ENCODE peak calls at places on chromosomes 4 and X, in ten cellular contexts. N, J, R, P, Z, Q, E, T, S and X are unnamed samples.

GRCh38 chrX:103904301-103904700 is 58.1 kb upstream of the TMSB15B start:
- DNase-seq in P (no peak), J (no peak), S (no peak), Z (no peak), Q (no peak), R (no peak), N (no peak), T (no peak), E (no peak), X (no peak)

GRCh38 chr4:112082954-112083586 is 62.2 kb upstream of the FAM241A start:
- DNase-seq in J (no peak), N (peak), T (no peak), E (no peak), S (no peak), R (no peak), P (no peak), Q (no peak), Z (no peak), X (no peak)

GRCh38 chrX:40098264-40099045 is 697 bp upstream of the BCOR start:
- DNase-seq in E (peak), T (peak), R (peak), Z (peak), S (peak), J (peak), N (peak), P (peak), Q (peak), X (peak)

GRCh38 chr4:158170691-158171455 is 2.0 kb downstream of the GASK1B start:
- DNase-seq in T (no peak), J (no peak), Z (peak), N (peak), P (no peak), R (no peak), Q (peak), E (no peak), S (peak), X (no peak)

GRCh38 chrX:1945879-1946278 is 331.0 kb downstream of the ASMT start:
- DNase-seq in Z (no peak), N (no peak), J (no peak), P (no peak), R (no peak), E (no peak), Q (no peak), S (no peak), T (no peak), X (no peak)

GRCh38 chr4:101346562-101347266 is 612 bp downstream of the PPP3CA start:
- DNase-seq in P (peak), T (no peak), E (peak), R (peak), J (peak), Z (peak), N (peak), Q (peak), S (peak), X (peak)

GRCh38 chrX:102063445-102064074 is 61.9 kb upstream of the TCEAL2 start:
- DNase-seq in Z (no peak), J (no peak), R (no peak), E (no peak), S (no peak), Q (no peak), N (no peak), P (no peak), T (no peak), X (no peak)

GRCh38 chrX:22060451-22060940 is 28.4 kb downstream of the PHEX start:
- DNase-seq in Z (no peak), Q (peak), S (no peak), T (no peak), N (peak), R (peak), J (no peak), E (no peak), P (no peak), X (no peak)

GRCh38 chrX:130516123-130516522 is 114.3 kb downstream of the RBMX2 start:
- DNase-seq in R (no peak), E (no peak), P (no peak), N (no peak), T (peak), J (no peak), Q (no peak), Z (no peak), S (no peak), X (no peak)